ENCODE peak calls at places on chromosomes 6 and 20, in seven cellular contexts. D is SK-N-SH, Q is GM12878, P is K562, C is HCT116, M is HepG2, J is H1. U is an unnamed sample.

GRCh38 chr20:35617397-35618031 is 1.9 kb downstream of the SPAG4 start:
- DNase-seq in D (peak), Q (peak), P (peak), C (no peak), M (peak), J (peak), U (peak)

GRCh38 chr6:43851204-43851855 is 81.3 kb downstream of the VEGFA start:
- DNase-seq in D (no peak), Q (no peak), P (no peak), C (no peak), M (peak), J (no peak), U (no peak)

GRCh38 chr6:885051-885590 is 192.2 kb upstream of the EXOC2 start:
- DNase-seq in D (no peak), Q (no peak), P (no peak), C (no peak), M (no peak), J (no peak), U (no peak)

GRCh38 chr20:35663813-35664543 is 722 bp downstream of the CPNE1 start:
- DNase-seq in D (peak), Q (no peak), P (peak), C (peak), M (peak), J (peak), U (peak)

GRCh38 chr6:160254467-160255312 is 3.9 kb downstream of the SLC22A2 start:
- DNase-seq in D (no peak), Q (no peak), P (no peak), C (no peak), M (peak), J (no peak), U (no peak)

GRCh38 chr6:89501239-89501638 is 68.3 kb downstream of the ANKRD6 start:
- DNase-seq in D (no peak), Q (no peak), P (no peak), C (no peak), M (no peak), J (no peak), U (no peak)

GRCh38 chr6:37547564-37548061 is 47.9 kb upstream of the CCDC167 start:
- DNase-seq in D (peak), Q (no peak), P (no peak), C (no peak), M (no peak), J (no peak), U (no peak)

GRCh38 chr20:3819413-3820047 is 817 bp upstream of the AP5S1 start:
- DNase-seq in D (no peak), Q (no peak), P (no peak), C (no peak), M (no peak), J (peak), U (no peak)

GRCh38 chr20:40359127-40359892 is 329.7 kb downstream of the MAFB start:
- DNase-seq in D (no peak), Q (no peak), P (no peak), C (no peak), M (no peak), J (no peak), U (no peak)

GRCh38 chr20:59939052-59939878 is 840 bp downstream of the PPP1R3D start:
- DNase-seq in D (no peak), Q (no peak), P (no peak), C (no peak), M (no peak), J (peak), U (no peak)

GRCh38 chr6:25601797-25602679 is 50.0 kb upstream of the SCGN start:
- DNase-seq in D (peak), Q (no peak), P (peak), C (peak), M (peak), J (no peak), U (peak)

GRCh38 chr6:108707328-108707976 is 140.8 kb upstream of the ARMC2 start:
- DNase-seq in D (no peak), Q (no peak), P (no peak), C (no peak), M (peak), J (no peak), U (peak)

GRCh38 chr6:56540950-56541600 is 101.6 kb downstream of the DST start:
- DNase-seq in D (no peak), Q (no peak), P (peak), C (no peak), M (peak), J (no peak), U (no peak)

GRCh38 chr20:13034936-13035335 is 26.2 kb downstream of the SPTLC3 start:
- DNase-seq in D (no peak), Q (no peak), P (no peak), C (no peak), M (no peak), J (no peak), U (no peak)

GRCh38 chr6:161257778-161258457 is 15.9 kb downstream of the AGPAT4 start:
- DNase-seq in D (no peak), Q (no peak), P (no peak), C (no peak), M (no peak), J (no peak), U (no peak)

GRCh38 chr6:44131880-44132279 is 4.5 kb downstream of the TMEM63B start:
- DNase-seq in D (no peak), Q (no peak), P (no peak), C (no peak), M (no peak), J (no peak), U (peak)

GRCh38 chr6:45116714-45117410 is 211.3 kb upstream of the RUNX2 start:
- DNase-seq in D (no peak), Q (no peak), P (no peak), C (no peak), M (no peak), J (no peak), U (no peak)

GRCh38 chr6:52514514-52514913 is 62.3 kb downstream of the TRAM2 start:
- DNase-seq in D (no peak), Q (no peak), P (no peak), C (peak), M (no peak), J (no peak), U (no peak)

GRCh38 chr6:13383280-13384163 is 55.2 kb upstream of the TBC1D7 start:
- DNase-seq in D (no peak), Q (peak), P (no peak), C (no peak), M (peak), J (no peak), U (no peak)

GRCh38 chr20:53395188-53395923 is 198.3 kb downstream of the ZNF217 start:
- DNase-seq in D (no peak), Q (no peak), P (no peak), C (no peak), M (no peak), J (no peak), U (no peak)

GRCh38 chr20:48238326-48238725 is 453.0 kb upstream of the SULF2 start:
- DNase-seq in D (no peak), Q (no peak), P (no peak), C (no peak), M (no peak), J (no peak), U (no peak)

GRCh38 chr6:15026832-15027231 is 219.0 kb upstream of the JARID2 start:
- DNase-seq in D (peak), Q (no peak), P (no peak), C (no peak), M (peak), J (no peak), U (peak)

GRCh38 chr6:35694462-35694861 is 5.7 kb upstream of the FKBP5 start:
- DNase-seq in D (no peak), Q (no peak), P (peak), C (peak), M (no peak), J (no peak), U (no peak)

GRCh38 chr20:57649617-57650015 is 29.4 kb upstream of the ZBP1 start:
- DNase-seq in D (no peak), Q (no peak), P (no peak), C (no peak), M (no peak), J (no peak), U (no peak)

GRCh38 chr6:17984399-17984798 is 3.0 kb downstream of the KIF13A start:
- DNase-seq in D (no peak), Q (no peak), P (no peak), C (no peak), M (no peak), J (no peak), U (no peak)

GRCh38 chr6:44052419-44053011 is 74.7 kb downstream of the MRPL14 start:
- DNase-seq in D (peak), Q (no peak), P (peak), C (no peak), M (no peak), J (no peak), U (peak)

GRCh38 chr6:148999921-149000589 is 253.2 kb downstream of the UST start:
- DNase-seq in D (no peak), Q (no peak), P (no peak), C (no peak), M (no peak), J (peak), U (no peak)

GRCh38 chr6:1596088-1596852 is 13.4 kb upstream of the FOXC1 start:
- DNase-seq in D (peak), Q (no peak), P (peak), C (no peak), M (peak), J (peak), U (peak)

GRCh38 chr6:33288141-33288941 is 698 bp downstream of the WDR46 start:
- DNase-seq in D (peak), Q (no peak), P (peak), C (no peak), M (no peak), J (no peak), U (no peak)

GRCh38 chr6:71333700-71334099 is 45.1 kb downstream of the OGFRL1 start:
- DNase-seq in D (no peak), Q (no peak), P (no peak), C (no peak), M (no peak), J (no peak), U (no peak)

GRCh38 chr6:53979468-53980067 is 131.7 kb upstream of the MLIP start:
- DNase-seq in D (peak), Q (no peak), P (peak), C (peak), M (peak), J (no peak), U (peak)

GRCh38 chr6:148723484-148723883 is 23.3 kb upstream of the UST start:
- DNase-seq in D (no peak), Q (no peak), P (no peak), C (no peak), M (no peak), J (no peak), U (no peak)

GRCh38 chr6:108846628-108847027 is 1.6 kb upstream of the ARMC2 start:
- DNase-seq in D (no peak), Q (no peak), P (no peak), C (no peak), M (no peak), J (no peak), U (no peak)

GRCh38 chr20:37945034-37945660 is 42.2 kb downstream of the VSTM2L start:
- DNase-seq in D (no peak), Q (no peak), P (no peak), C (no peak), M (no peak), J (peak), U (no peak)

GRCh38 chr6:19434065-19434464 is 403.1 kb upstream of the ID4 start:
- DNase-seq in D (no peak), Q (no peak), P (no peak), C (no peak), M (no peak), J (no peak), U (peak)

GRCh38 chr6:100103936-100104335 is 109.9 kb upstream of the MCHR2 start:
- DNase-seq in D (no peak), Q (no peak), P (no peak), C (no peak), M (no peak), J (no peak), U (no peak)

DNA sequence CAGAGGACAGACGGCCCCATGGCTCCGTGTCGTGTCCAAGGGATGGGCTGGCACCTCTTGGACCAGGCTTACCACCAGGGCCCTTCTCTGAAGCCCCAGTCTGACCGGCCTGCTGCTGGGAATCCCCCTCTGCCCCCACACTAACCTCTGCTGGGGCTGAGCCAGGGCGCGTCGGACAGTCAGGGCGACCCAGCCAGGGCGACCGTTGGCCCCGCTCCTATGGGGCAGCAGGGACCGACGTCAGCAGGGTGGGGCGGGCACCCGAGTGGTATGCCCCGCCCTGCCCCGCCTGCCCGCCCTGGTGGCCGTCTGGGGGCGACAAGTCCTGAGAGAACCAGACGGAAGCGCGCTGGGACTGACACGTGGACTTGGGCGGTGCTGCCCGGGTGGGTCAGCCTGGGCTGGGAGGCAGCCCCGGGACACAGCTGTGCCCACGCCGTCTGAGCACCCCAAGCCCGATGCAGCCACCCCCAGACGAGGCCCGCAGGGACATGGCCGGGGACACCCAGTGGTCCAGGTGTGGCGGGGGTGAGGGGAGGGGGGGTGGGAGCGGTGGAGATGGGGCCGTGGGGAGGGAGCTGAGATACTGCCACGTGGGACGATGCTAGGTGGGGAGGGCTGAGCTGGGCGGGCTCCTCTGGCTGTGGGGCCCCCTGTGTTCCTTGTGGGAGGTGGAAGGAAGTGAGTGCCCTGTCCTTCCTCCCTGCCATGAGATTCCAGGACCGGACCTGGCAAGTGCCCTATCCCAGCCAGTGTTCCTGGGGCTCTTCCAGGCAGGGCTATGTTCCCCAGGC is at the start of gene SLC17A9:
- DNase-seq in D (no peak), Q (peak), P (no peak), C (peak), M (peak), J (peak), U (no peak)
- TF ChIP-seq JUND in D (no peak), Q (no peak), P (no peak), C (no peak), M (peak), J (no peak), U (no peak)

DNA sequence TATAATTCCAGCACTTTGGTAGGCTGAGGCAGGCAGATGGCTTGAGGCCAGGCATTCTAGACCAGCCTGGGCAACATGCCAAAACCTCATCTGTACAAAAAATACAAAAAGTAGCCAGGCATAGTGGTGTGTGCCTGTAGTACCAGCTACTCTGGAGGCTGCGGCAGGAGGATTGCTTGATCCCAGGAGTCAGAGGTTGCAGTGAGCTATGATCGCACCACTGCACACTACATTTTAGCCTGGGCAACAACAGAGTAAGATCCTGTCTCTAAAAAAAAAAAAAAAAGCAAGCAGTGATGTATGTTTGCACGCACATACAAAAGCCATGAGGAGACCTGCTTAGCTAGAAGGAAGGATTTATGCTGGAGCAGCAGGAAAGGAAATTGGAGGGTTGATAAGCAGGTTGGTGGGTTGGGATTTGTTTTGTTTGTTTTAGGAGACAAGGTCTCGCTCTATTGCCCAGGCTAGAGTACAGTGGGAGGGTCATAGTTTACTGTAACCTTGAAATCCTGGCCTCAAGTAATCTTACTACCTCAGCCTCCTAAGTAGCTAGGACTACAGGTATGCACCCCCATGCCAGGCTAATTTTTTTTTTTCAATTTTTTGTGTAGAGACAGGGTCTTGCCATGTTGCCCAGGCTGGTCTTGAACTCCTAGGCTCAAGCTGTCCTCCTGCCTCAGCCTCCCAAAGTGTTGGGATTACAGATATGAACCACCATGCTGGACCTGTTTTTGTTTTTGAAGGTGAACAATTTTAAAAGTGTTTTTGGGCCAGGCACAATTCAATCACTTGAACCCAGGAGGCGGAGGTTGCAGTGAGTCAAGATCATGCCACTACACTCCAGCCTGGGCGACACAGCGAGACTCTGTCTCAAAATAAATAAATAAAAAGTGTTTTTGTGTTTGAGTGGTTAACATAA is 4.0 kb downstream of the ZSWIM3 start:
- DNase-seq in D (no peak), Q (no peak), P (no peak), C (no peak), M (peak), J (no peak), U (no peak)
- TF ChIP-seq JUND in D (no peak), Q (no peak), P (no peak), C (no peak), M (no peak), J (no peak), U (no peak)

DNA sequence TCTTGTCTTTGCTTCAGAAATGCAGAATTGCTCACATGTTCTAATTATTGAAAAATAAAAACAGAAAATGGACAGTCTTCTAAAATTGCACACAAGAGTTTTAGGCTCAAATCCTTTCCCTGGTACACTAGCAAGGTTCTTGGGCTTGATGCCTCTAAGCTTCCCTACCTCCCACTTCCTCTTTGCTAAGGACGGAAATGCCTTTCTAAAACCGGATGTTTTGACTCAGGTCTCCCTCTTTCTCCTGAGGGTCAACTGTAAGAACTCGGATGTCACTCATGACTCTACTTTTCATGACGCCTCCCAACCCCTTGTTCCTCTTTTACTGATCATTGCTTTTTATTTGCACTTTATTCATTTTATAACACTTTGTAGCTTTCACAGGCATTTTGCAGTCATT is 613.5 kb downstream of the C6orf118 start:
- DNase-seq in D (no peak), Q (no peak), P (no peak), C (no peak), M (no peak), J (no peak), U (no peak)
- TF ChIP-seq JUND in D (no peak), Q (no peak), P (no peak), C (no peak), M (no peak), J (no peak), U (no peak)

DNA sequence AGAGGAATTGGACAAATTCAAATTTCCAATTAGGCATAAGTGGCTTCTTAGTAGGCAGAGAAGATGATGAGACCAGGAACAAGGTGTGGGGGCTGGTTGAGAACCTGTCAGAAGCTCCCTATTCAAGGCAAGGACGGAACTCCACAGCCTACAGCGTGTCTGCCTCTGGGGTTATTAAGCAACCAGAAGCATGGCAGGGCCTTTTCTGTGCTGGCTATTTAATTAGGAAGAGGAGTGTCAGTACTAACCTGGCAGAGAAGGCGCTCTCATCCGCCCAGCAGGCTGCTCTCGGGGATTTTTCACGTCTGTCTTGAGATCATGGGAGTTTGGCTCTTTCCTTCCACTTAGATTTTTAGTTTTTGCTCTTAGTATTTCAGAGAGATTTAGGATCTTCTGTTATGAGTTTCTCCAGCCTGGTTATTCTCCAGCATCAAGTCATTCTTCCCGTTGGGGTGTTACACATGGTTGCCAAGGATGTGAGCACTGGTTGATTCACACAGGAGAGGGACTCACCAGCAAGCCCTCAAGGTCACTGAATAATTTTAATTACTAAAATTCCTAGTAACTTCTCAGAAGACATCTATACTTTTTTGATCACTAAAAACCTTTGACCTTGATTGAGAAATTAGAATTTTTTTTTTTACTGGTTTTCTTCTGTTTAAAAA is 23.8 kb downstream of the ADTRP start:
- DNase-seq in D (no peak), Q (no peak), P (no peak), C (no peak), M (no peak), J (no peak), U (no peak)
- TF ChIP-seq JUND in D (no peak), Q (no peak), P (no peak), C (no peak), M (no peak), J (no peak), U (no peak)

GRCh38 chr6:151409260-151409659 is 17.9 kb upstream of the ZBTB2 start:
- DNase-seq in D (no peak), Q (no peak), P (no peak), C (no peak), M (no peak), J (no peak), U (no peak)

GRCh38 chr6:151414641-151415260 is 23.4 kb upstream of the ZBTB2 start:
- DNase-seq in D (no peak), Q (no peak), P (no peak), C (no peak), M (no peak), J (no peak), U (no peak)

GRCh38 chr6:151413372-151414145 is 22.2 kb upstream of the ZBTB2 start:
- DNase-seq in D (no peak), Q (no peak), P (no peak), C (no peak), M (no peak), J (no peak), U (no peak)

GRCh38 chr6:151409679-151410078 is 18.3 kb upstream of the ZBTB2 start:
- DNase-seq in D (no peak), Q (no peak), P (no peak), C (no peak), M (no peak), J (no peak), U (no peak)

DNA sequence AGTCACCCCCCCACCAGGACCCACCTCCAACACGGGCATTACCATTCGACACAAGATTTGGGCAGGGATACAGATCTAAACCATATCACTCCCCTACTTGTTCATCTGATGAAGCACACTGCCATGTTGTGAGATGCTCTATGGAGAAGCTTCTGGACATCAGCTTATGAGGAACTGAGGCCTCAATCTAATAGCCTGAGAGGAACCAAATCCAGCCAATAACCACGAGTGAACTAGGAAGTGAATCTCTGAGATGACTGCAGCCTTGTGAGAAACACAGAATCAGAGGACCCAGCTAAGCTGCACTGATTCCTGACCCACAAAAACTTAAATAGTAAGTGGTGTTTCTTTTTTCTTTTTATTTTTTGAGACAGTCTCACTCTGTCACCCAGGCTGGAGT is 21.5 kb upstream of the ZBTB2 start:
- DNase-seq in D (no peak), Q (no peak), P (no peak), C (no peak), M (no peak), J (no peak), U (no peak)
- TF ChIP-seq JUND in D (no peak), Q (no peak), P (no peak), C (no peak), M (no peak), J (no peak), U (no peak)

GRCh38 chr6:125511809-125512341 is 210.1 kb upstream of the HDDC2 start:
- DNase-seq in D (no peak), Q (no peak), P (no peak), C (no peak), M (peak), J (no peak), U (no peak)
- TF ChIP-seq JUND in D (no peak), Q (no peak), P (no peak), C (no peak), M (no peak), J (no peak), U (no peak)

U was measured in T47D.